ENCODE peak calls at places on chromosomes 6 and 20, in ten cellular contexts. D, H, F, C, X, R, T, V, B and P are unnamed samples.

GRCh38 chr20:52193133-52193532 is 1.6 kb upstream of the ZFP64 start:
- DNase-seq in D (no peak), H (no peak), F (no peak), C (no peak), X (no peak), R (no peak), T (no peak), V (no peak), B (no peak), P (no peak)

GRCh38 chr6:20483902-20484497 is 50.3 kb upstream of the CDKAL1 start:
- DNase-seq in D (no peak), H (no peak), F (no peak), C (no peak), X (no peak), R (no peak), T (no peak), V (no peak), B (no peak), P (no peak)

GRCh38 chr6:168384045-168385038 is 56.6 kb upstream of the SMOC2 start:
- DNase-seq in D (no peak), H (peak), F (no peak), C (no peak), X (no peak), R (no peak), T (no peak), V (no peak), B (no peak), P (no peak)

GRCh38 chr6:128246472-128246871 is 273.9 kb downstream of the PTPRK start:
- DNase-seq in D (no peak), H (no peak), F (no peak), C (no peak), X (no peak), R (no peak), T (no peak), V (no peak), B (no peak), P (no peak)

GRCh38 chr6:110013396-110013795 is 35.3 kb downstream of the GPR6 start:
- DNase-seq in D (no peak), H (no peak), F (no peak), C (no peak), X (no peak), R (no peak), T (no peak), V (no peak), B (no peak), P (no peak)

GRCh38 chr6:167836722-167837121 is 10.0 kb downstream of the AFDN start:
- DNase-seq in D (no peak), H (no peak), F (no peak), C (no peak), X (no peak), R (no peak), T (no peak), V (no peak), B (no peak), P (no peak)

GRCh38 chr20:38725458-38725958 is 1.2 kb downstream of the SLC32A1 start:
- DNase-seq in D (no peak), H (no peak), F (no peak), C (no peak), X (no peak), R (no peak), T (no peak), V (no peak), B (no peak), P (no peak)

GRCh38 chr20:52524865-52525264 is 333.3 kb upstream of the ZFP64 start:
- DNase-seq in D (no peak), H (no peak), F (no peak), C (peak), X (no peak), R (no peak), T (no peak), V (no peak), B (no peak), P (no peak)

GRCh38 chr20:3663031-3663701 is at the start of gene GFRA4:
- DNase-seq in D (no peak), H (no peak), F (peak), C (no peak), X (no peak), R (no peak), T (no peak), V (no peak), B (no peak), P (no peak)

GRCh38 chr6:112298021-112298745 is 43.8 kb upstream of the LAMA4 start:
- DNase-seq in D (no peak), H (peak), F (no peak), C (peak), X (no peak), R (no peak), T (no peak), V (no peak), B (no peak), P (no peak)

GRCh38 chr6:38517005-38517404 is 122.7 kb downstream of the BTBD9 start:
- DNase-seq in D (no peak), H (no peak), F (no peak), C (peak), X (no peak), R (no peak), T (no peak), V (no peak), B (no peak), P (no peak)

GRCh38 chr20:59398552-59399265 is 98.3 kb downstream of the EDN3 start:
- DNase-seq in D (no peak), H (no peak), F (no peak), C (no peak), X (no peak), R (no peak), T (no peak), V (no peak), B (no peak), P (no peak)

GRCh38 chr20:50335105-50335504 is 144.5 kb downstream of the CEBPB start:
- DNase-seq in D (peak), H (no peak), F (no peak), C (peak), X (no peak), R (peak), T (no peak), V (peak), B (no peak), P (no peak)

GRCh38 chr20:50633361-50633760 is 58.0 kb downstream of the RIPOR3 start:
- DNase-seq in D (no peak), H (no peak), F (no peak), C (no peak), X (no peak), R (no peak), T (no peak), V (no peak), B (no peak), P (no peak)

GRCh38 chr6:39169448-39170344 is 54.7 kb upstream of the SAYSD1 start:
- DNase-seq in D (peak), H (peak), F (no peak), C (no peak), X (peak), R (peak), T (no peak), V (peak), B (no peak), P (no peak)

GRCh38 chr6:118281291-118281690 is 266.8 kb upstream of the PLN start:
- DNase-seq in D (no peak), H (no peak), F (no peak), C (no peak), X (no peak), R (no peak), T (no peak), V (no peak), B (no peak), P (no peak)

GRCh38 chr6:8108031-8108660 is 5.8 kb upstream of the EEF1E1 start:
- DNase-seq in D (no peak), H (no peak), F (no peak), C (peak), X (no peak), R (peak), T (no peak), V (no peak), B (no peak), P (no peak)

GRCh38 chr6:11607381-11607780 is 69.8 kb downstream of the TMEM170B start:
- DNase-seq in D (no peak), H (no peak), F (no peak), C (peak), X (no peak), R (no peak), T (peak), V (peak), B (no peak), P (no peak)

GRCh38 chr6:149235130-149235561 is 82.4 kb upstream of the TAB2 start:
- DNase-seq in D (peak), H (no peak), F (peak), C (peak), X (peak), R (peak), T (no peak), V (no peak), B (no peak), P (no peak)

GRCh38 chr6:331622-332521 is 39.6 kb downstream of the DUSP22 start:
- DNase-seq in D (no peak), H (no peak), F (no peak), C (no peak), X (peak), R (no peak), T (peak), V (no peak), B (no peak), P (no peak)

GRCh38 chr6:71206086-71206485 is 82.5 kb upstream of the OGFRL1 start:
- DNase-seq in D (no peak), H (no peak), F (no peak), C (no peak), X (no peak), R (no peak), T (no peak), V (no peak), B (no peak), P (no peak)

GRCh38 chr6:107066697-107067659 is 39.0 kb downstream of the MTRES1 start:
- DNase-seq in D (no peak), H (no peak), F (no peak), C (peak), X (no peak), R (no peak), T (no peak), V (no peak), B (no peak), P (no peak)

GRCh38 chr6:122407712-122408111 is 8.3 kb downstream of the HSF2 start:
- DNase-seq in D (no peak), H (no peak), F (no peak), C (no peak), X (no peak), R (no peak), T (no peak), V (no peak), B (no peak), P (no peak)

GRCh38 chr6:160678744-160679401 is 14.8 kb upstream of the LPA start:
- DNase-seq in D (no peak), H (no peak), F (no peak), C (no peak), X (no peak), R (no peak), T (no peak), V (no peak), B (no peak), P (no peak)

GRCh38 chr6:127725821-127726220 is 148.8 kb downstream of the C6orf58 start:
- DNase-seq in D (no peak), H (no peak), F (no peak), C (no peak), X (no peak), R (no peak), T (no peak), V (no peak), B (no peak), P (no peak)

GRCh38 chr20:50649587-50649986 is 41.8 kb downstream of the RIPOR3 start:
- DNase-seq in D (no peak), H (no peak), F (no peak), C (no peak), X (no peak), R (no peak), T (no peak), V (no peak), B (no peak), P (no peak)

GRCh38 chr6:3348821-3349220 is 90.1 kb downstream of the PSMG4 start:
- DNase-seq in D (no peak), H (no peak), F (no peak), C (no peak), X (no peak), R (no peak), T (no peak), V (no peak), B (no peak), P (no peak)

GRCh38 chr6:129345890-129346289 is 364.1 kb downstream of the ARHGAP18 start:
- DNase-seq in D (no peak), H (no peak), F (no peak), C (peak), X (no peak), R (no peak), T (no peak), V (no peak), B (no peak), P (no peak)

DNA sequence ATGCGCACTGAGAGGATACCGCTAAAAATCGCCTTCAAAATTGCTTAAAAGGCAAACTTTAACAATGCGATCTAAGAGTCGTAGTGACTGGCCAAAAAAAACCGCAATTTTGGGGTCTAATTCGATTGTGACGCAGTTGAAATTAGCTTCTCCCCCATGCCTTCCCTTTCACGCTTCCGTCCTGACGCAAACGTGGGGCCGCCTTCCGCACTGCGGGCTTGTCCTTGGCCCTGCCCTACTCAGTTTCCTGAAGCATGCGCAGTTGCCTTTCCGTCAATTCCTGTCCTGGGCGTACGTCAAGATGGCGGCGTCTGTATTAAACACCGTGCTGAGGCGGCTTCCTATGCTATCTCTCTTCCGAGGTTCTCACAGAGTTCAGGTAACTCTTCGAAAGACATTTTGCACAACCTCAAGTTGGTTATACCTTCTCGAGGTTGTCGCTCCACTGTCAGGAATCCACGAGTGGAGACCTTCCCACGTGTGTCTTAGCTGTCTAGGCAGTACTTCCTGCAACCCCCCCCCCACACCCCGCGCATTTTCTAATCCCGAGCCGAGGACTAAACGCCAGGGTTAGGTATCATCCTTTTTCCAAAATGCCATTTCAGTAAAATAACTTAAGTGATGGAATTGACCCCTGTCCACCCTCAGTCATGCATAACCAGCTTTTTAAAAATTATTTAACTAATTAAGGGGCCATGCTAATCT is at the start of gene MRPS18B:
- DNase-seq in D (peak), H (peak), F (peak), C (peak), X (peak), R (peak), T (peak), V (peak), B (peak), P (peak)
- TF ChIP-seq POLR2A in D (peak), H (peak), F (no peak), C (no peak), X (peak), R (peak), T (peak), V (no peak), B (no peak), P (peak)

DNA sequence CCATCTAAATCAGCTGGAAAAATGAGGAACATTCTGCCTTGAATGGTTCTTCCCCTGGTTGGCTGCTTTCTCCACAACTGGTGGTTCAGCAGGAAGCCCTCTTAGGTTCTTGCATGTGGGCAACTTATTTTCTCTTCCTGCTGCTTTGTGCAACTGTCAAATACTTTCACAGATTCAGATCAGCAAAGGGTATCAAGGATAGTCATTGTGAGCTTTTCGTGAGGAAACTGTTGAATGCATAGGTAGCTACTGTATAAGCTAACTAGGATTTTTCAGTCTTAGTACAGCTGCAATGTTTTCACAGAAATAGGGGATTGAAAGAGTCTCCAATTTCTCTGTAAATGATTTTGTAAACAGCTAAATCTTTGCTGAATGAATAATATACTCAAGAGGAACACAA is 72.9 kb upstream of the MRAP2 start:
- DNase-seq in D (no peak), H (no peak), F (no peak), C (no peak), X (no peak), R (no peak), T (no peak), V (no peak), B (no peak), P (no peak)
- TF ChIP-seq POLR2A in D (no peak), H (no peak), F (no peak), C (no peak), X (no peak), R (no peak), T (no peak), V (no peak), B (no peak), P (no peak)

GRCh38 chr6:135181333-135182119 is 418 bp downstream of the MYB start:
- DNase-seq in D (no peak), H (no peak), F (no peak), C (no peak), X (peak), R (no peak), T (no peak), V (no peak), B (no peak), P (no peak)

GRCh38 chr6:135182993-135183531 is 2.0 kb downstream of the MYB start:
- DNase-seq in D (peak), H (no peak), F (no peak), C (no peak), X (peak), R (no peak), T (no peak), V (no peak), B (peak), P (peak)

GRCh38 chr6:135179920-135180457 is 1.1 kb upstream of the MYB start:
- DNase-seq in D (no peak), H (no peak), F (no peak), C (peak), X (no peak), R (no peak), T (no peak), V (no peak), B (no peak), P (no peak)

GRCh38 chr6:135182120-135182992 is 1.2 kb downstream of the MYB start:
- DNase-seq in D (peak), H (no peak), F (no peak), C (no peak), X (peak), R (peak), T (no peak), V (no peak), B (peak), P (no peak)

GRCh38 chr6:135180458-135181332 is at the start of gene MYB:
- DNase-seq in D (peak), H (no peak), F (peak), C (peak), X (peak), R (peak), T (no peak), V (no peak), B (peak), P (peak)
- TF ChIP-seq POLR2A in D (no peak), H (no peak), F (no peak), C (no peak), X (peak), R (no peak), T (no peak), V (no peak), B (peak), P (peak)

GRCh38 chr6:135667694-135668455 is 170.3 kb upstream of the AHI1 start:
- DNase-seq in D (no peak), H (peak), F (peak), C (peak), X (no peak), R (peak), T (no peak), V (no peak), B (no peak), P (no peak)
- TF ChIP-seq POLR2A in D (no peak), H (no peak), F (no peak), C (no peak), X (no peak), R (no peak), T (no peak), V (no peak), B (no peak), P (no peak)

DNA sequence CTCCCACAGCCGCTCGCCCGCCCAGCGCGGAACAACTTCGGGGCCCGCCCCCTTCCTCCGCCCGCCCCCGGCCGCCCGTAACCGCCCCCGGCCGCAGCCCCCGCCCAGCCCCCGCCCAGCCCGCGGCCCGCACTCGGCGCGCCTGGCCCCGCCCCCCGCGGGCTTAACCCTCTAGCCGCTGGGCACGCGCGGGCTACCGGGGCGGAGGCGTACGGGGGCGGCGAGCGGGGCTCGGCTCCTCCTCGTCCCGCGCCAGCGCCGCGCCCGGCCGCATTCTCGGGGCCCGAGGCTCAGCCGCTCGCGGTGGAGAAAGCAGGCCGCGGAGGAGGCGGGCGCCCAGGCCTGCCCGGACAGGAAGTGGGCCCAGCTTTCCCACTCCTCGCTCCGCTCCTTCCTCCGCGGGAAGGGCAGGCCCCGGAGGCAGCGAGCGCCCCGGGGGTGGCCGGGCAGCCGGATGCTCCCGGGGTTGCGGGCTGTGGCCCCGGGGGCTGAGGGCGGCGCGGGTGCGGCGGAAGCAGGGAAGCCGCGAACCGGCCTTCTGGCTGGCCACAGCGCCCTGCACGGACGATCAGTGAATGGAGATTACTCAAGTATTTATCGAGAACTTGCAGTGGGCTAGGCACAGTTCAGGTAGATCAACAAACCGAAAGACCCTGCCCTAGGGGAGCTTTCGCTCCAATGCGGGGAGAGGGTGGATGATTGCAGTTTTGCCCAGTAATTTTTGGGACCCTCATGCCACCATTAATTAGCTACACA is at the start of gene TRAM2:
- DNase-seq in D (peak), H (peak), F (peak), C (peak), X (peak), R (peak), T (peak), V (peak), B (peak), P (peak)
- TF ChIP-seq POLR2A in D (peak), H (peak), F (no peak), C (peak), X (peak), R (peak), T (peak), V (no peak), B (peak), P (no peak)

DNA sequence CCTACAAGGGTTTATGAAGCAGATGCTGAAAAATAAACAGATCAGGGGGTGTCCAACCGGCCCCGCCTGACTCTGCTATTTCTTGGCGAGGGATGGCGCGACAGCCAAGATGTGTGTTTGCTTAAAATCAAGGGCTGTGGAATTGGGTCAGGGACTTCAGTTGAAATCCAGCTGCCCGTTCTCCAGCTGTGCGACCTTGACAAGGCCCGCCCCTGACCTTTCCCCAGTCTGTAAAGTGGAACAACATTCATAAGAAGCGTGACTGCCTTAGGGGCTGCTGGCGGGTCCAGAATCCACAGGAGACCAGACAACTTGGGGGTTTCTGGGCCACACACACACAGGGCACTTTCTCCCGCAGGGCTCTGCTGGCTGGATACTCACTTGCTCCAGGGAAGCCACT is 517.5 kb downstream of the PREX1 start:
- DNase-seq in D (peak), H (no peak), F (peak), C (no peak), X (no peak), R (no peak), T (no peak), V (no peak), B (no peak), P (no peak)
- TF ChIP-seq POLR2A in D (no peak), H (no peak), F (no peak), C (no peak), X (no peak), R (no peak), T (no peak), V (no peak), B (no peak), P (no peak)

GRCh38 chr20:22408521-22409402 is 175.6 kb downstream of the FOXA2 start:
- DNase-seq in D (no peak), H (no peak), F (no peak), C (no peak), X (no peak), R (no peak), T (no peak), V (no peak), B (no peak), P (no peak)

GRCh38 chr20:22412977-22413868 is 171.1 kb downstream of the FOXA2 start:
- DNase-seq in D (no peak), H (no peak), F (no peak), C (no peak), X (no peak), R (no peak), T (no peak), V (no peak), B (no peak), P (no peak)

GRCh38 chr20:22414354-22414753 is 170.0 kb downstream of the FOXA2 start:
- DNase-seq in D (no peak), H (no peak), F (no peak), C (no peak), X (no peak), R (no peak), T (no peak), V (no peak), B (no peak), P (no peak)

GRCh38 chr20:22410556-22411130 is 173.7 kb downstream of the FOXA2 start:
- DNase-seq in D (no peak), H (no peak), F (no peak), C (no peak), X (no peak), R (no peak), T (no peak), V (no peak), B (no peak), P (no peak)

GRCh38 chr20:22411568-22412450 is 172.6 kb downstream of the FOXA2 start:
- DNase-seq in D (peak), H (no peak), F (peak), C (no peak), X (no peak), R (peak), T (no peak), V (no peak), B (no peak), P (no peak)
- TF ChIP-seq POLR2A in D (peak), H (no peak), F (no peak), C (no peak), X (no peak), R (no peak), T (no peak), V (no peak), B (no peak), P (no peak)